ENCODE peak calls at places on chromosomes 2 and 18, in seven cellular contexts. E is heart left ventricle, D is testis, C is stomach, V is cardiac muscle cell, O is endothelial cell, Z is GM06990. W is an unnamed sample.
A peak's percentile ranks its signal among the peaks of the same experiment; 100 is the strongest.

GRCh38 chr18:46412831-46413371 is 244.1 kb downstream of the LOXHD1 start:
- DNase-seq in E (peak; percentile 31), D (peak; percentile 49), C (no peak), V (no peak), O (no peak), Z (no peak), W (no peak)

GRCh38 chr18:57084331-57085298 is 62.3 kb upstream of the BOD1L2 start:
- DNase-seq in E (no peak), D (no peak), C (no peak), V (no peak), O (no peak), Z (peak; percentile 67), W (no peak)

GRCh38 chr2:226515344-226516055 is 284.1 kb downstream of the IRS1 start:
- DNase-seq in E (no peak), D (no peak), C (no peak), V (peak; percentile 3), O (no peak), Z (no peak), W (no peak)

GRCh38 chr2:131127076-131127475 is 21.9 kb downstream of the PLEKHB2 start:
- DNase-seq in E (no peak), D (peak; percentile 62), C (no peak), V (no peak), O (no peak), Z (no peak), W (no peak)

GRCh38 chr2:176002684-176003225 is 688 bp upstream of the LNPK start:
- DNase-seq in E (peak; percentile 34), D (no peak), C (no peak), V (no peak), O (peak; percentile 18), Z (no peak), W (no peak)

GRCh38 chr2:67733517-67733916 is 329.3 kb downstream of the C1D start:
- DNase-seq in E (peak; percentile 15), D (peak; percentile 20), C (no peak), V (peak; percentile 62), O (peak; percentile 56), Z (no peak), W (no peak)

GRCh38 chr2:212912445-212913103 is 238.8 kb downstream of the IKZF2 start:
- DNase-seq in E (no peak), D (no peak), C (peak; percentile 57), V (peak; percentile 87), O (no peak), Z (no peak), W (no peak)

GRCh38 chr18:48003426-48004349 is 73.2 kb upstream of the SMAD2 start:
- DNase-seq in E (peak; percentile 66), D (no peak), C (peak; percentile 52), V (peak; percentile 52), O (no peak), Z (no peak), W (no peak)

GRCh38 chr2:110796724-110797301 is 64.4 kb downstream of the ACOXL start:
- DNase-seq in E (no peak), D (no peak), C (peak; percentile 64), V (peak; percentile 2), O (no peak), Z (no peak), W (peak; percentile 79)

GRCh38 chr2:174888646-174889271 is 116.4 kb downstream of the CHN1 start:
- DNase-seq in E (no peak), D (no peak), C (no peak), V (no peak), O (no peak), Z (no peak), W (no peak)

GRCh38 chr2:64779117-64779690 is 125.5 kb upstream of the SERTAD2 start:
- DNase-seq in E (no peak), D (no peak), C (no peak), V (peak; percentile 73), O (no peak), Z (no peak), W (no peak)

GRCh38 chr2:88187038-88187676 is 17.0 kb downstream of the THNSL2 start:
- DNase-seq in E (peak; percentile 25), D (peak; percentile 88), C (peak; percentile 74), V (peak; percentile 57), O (peak; percentile 77), Z (no peak), W (no peak)

DNA sequence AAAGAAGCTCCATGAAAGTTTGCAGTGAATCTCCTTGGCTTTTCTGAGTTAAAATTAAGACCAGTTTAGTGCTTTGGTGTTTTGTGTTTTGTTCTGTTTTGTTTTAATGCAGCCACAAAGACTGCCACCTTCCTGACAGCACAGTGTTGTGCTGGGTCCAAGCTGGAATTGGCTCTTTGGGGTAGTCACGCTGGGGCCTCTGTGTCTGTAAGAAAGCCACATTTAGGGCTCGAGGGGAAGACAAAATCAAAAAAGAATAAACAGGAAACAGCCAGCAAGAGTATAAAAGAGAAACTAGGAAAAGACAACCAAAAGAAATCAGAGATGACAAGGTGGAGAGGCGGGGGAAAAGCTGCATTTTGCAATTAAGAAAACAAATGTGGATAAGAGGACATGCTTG is 396.3 kb downstream of the ARHGAP15 start:
- DNase-seq in E (no peak), D (peak; percentile 28), C (no peak), V (no peak), O (no peak), Z (no peak), W (no peak)
- TF ChIP-seq CTCF in E (no peak), D (no peak), C (no peak), V (no peak), O (no peak), Z (no peak), W (no peak)

DNA sequence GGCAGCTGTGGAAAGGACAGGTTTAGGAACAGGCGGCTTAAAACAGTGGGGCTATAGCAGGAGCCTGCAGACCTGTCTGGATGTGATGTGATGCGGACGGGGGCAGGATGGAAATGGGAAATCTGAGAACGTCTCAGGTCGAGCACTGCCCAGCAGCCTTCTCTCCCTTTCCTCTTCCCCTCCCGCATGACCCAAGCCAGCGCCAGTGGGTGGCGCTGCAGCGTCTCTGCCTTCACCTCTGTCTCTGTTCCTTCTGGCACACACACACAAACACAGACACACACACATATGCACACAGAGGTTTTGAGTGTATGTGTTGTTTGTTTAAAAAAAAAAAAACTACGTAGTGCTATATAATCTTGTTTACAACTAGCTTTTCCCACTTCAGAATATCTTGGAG is 82.0 kb upstream of the SLC66A3 start:
- DNase-seq in E (no peak), D (peak; percentile 66), C (peak; percentile 42), V (peak; percentile 62), O (peak; percentile 74), Z (peak; percentile 40), W (peak; percentile 57)
- TF ChIP-seq CTCF in E (peak; percentile 19), D (peak; percentile 16), C (no peak), V (peak; percentile 65), O (no peak), Z (peak; percentile 64), W (no peak)

DNA sequence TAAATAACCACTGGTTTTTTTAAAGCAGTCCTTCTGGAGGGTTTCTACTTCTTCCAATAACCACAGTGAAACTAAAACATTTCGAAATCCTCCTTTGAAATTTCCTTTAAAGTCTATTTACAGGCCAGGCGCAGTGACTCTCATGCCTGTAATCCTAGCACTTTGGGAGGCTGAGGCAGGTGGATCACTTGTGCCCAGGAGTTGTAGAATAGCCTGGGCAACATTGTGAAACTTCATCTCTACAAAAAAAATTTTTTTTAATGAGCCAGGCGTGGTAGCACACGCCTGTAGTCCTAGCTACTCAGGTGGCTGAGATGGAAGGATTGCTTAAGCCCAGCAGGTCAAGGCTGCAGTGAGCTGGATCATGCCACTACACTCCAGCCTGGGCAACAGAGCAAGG is 15.2 kb downstream of the KIDINS220 start:
- DNase-seq in E (no peak), D (no peak), C (no peak), V (peak; percentile 34), O (no peak), Z (no peak), W (no peak)
- TF ChIP-seq CTCF in E (no peak), D (no peak), C (no peak), V (no peak), O (no peak), Z (no peak), W (no peak)

GRCh38 chr18:23631746-23632145 is 31.0 kb downstream of the ANKRD29 start:
- DNase-seq in E (no peak), D (no peak), C (no peak), V (no peak), O (no peak), Z (no peak), W (no peak)
- TF ChIP-seq CTCF in E (no peak), D (no peak), C (no peak), V (no peak), O (no peak), Z (no peak), W (no peak)

DNA sequence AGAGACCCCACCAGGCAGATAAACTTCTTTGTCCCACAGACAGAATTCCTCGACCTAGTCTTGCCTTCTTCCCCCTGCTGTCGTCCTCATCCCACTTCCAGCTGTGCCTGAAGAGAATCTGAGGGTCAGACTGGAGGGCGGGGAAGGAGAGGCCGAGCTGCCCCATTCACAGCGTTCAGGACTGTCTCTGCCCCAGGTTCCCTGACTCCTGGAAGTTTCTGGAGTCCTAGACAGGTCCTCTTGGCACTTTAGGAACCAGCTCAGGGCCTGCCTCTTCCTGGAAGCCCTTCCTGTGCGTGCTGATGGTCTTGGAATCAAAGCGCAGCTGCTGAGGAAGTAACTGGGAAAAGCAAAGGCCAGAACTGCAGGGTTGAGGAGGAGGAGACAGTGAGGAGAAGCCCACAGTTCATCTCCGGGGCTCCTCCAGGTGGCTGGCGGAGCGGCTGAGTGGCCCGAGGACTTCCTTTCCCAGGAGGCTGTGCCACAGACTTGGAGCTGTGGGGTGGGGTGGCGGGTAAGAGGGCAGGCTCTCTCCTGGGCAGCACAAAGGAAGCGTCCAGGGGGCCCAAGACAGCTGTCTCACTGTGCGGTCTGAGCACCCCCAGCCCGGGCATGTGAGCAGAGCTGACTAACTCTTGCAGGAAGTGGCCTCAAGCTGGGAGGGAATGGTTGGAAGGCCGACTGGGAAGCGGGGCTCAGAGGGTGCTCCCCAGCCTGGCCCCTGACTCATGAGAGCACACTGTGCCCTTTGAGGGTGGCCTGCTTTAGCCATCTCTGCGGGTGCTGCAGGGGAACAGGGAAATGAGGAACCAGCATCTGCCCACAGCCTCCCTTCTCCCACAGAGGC is 39.5 kb downstream of the SDC1 start:
- DNase-seq in E (no peak), D (no peak), C (no peak), V (peak; percentile 56), O (no peak), Z (no peak), W (no peak)
- TF ChIP-seq CTCF in E (no peak), D (no peak), C (no peak), V (no peak), O (no peak), Z (no peak), W (no peak)

DNA sequence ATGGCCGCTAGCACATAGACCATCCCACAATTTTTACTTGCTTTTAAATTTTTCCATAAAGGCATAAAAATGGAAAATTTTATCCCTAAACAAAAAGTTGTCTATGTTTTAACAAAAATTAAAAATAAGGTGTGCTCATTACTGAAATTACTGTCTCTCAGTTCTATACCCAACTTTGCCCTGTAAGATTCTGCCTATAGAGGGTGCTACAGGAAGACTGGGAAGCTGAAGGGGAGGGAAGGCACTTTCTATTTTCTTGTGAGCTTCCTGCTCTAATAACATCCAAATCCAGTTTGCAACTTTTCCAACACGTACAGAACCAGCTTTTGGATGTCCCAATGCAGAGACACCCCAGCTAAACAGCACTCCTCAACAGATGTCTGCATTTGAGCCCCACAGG is 666.9 kb downstream of the PLCL1 start:
- DNase-seq in E (no peak), D (no peak), C (no peak), V (no peak), O (no peak), Z (no peak), W (no peak)
- TF ChIP-seq CTCF in E (no peak), D (no peak), C (no peak), V (no peak), O (peak; percentile 27), Z (peak; percentile 37), W (no peak)

GRCh38 chr2:196445991-196446390 is 193.5 kb upstream of the CCDC150 start:
- DNase-seq in E (no peak), D (no peak), C (no peak), V (no peak), O (no peak), Z (no peak), W (no peak)
- TF ChIP-seq CTCF in E (no peak), D (no peak), C (no peak), V (no peak), O (no peak), Z (no peak), W (no peak)

W was measured in esophagus muscularis mucosa.